ENCODE peak calls at places on chromosome 2, in ten cellular contexts. One of them, this sample, is unnamed.

GRCh38 chr2:107374261-107374660 is 452.4 kb upstream of the RGPD4 start:
- DNase-seq in PC-3: no peak
- DNase-seq in GM23248: no peak
- DNase-seq in K562: no peak
- DNase-seq in mammary epithelial cell: no peak
- DNase-seq in neuronal stem cell: no peak
- DNase-seq in GM23338: no peak
- DNase-seq in endothelial cell of umbilical vein: no peak
- DNase-seq in HepG2: no peak
- DNase-seq in neural progenitor cell: no peak
- DNase-seq in this sample: no peak

GRCh38 chr2:164522561-164522981 is 98.7 kb downstream of the GRB14 start:
- DNase-seq in GM23248: peak
- DNase-seq in K562: no peak
- DNase-seq in HepG2: no peak
- DNase-seq in endothelial cell of umbilical vein: no peak
- DNase-seq in mammary epithelial cell: no peak
- DNase-seq in neural progenitor cell: no peak
- DNase-seq in GM23338: no peak
- DNase-seq in neuronal stem cell: no peak
- DNase-seq in PC-3: peak
- DNase-seq in this sample: no peak

GRCh38 chr2:1645761-1646476 is 98.4 kb downstream of the PXDN start:
- DNase-seq in PC-3: no peak
- DNase-seq in endothelial cell of umbilical vein: no peak
- DNase-seq in mammary epithelial cell: no peak
- DNase-seq in GM23248: no peak
- DNase-seq in K562: no peak
- DNase-seq in GM23338: no peak
- DNase-seq in HepG2: no peak
- DNase-seq in neural progenitor cell: no peak
- DNase-seq in neuronal stem cell: no peak
- DNase-seq in this sample: no peak

GRCh38 chr2:238415893-238416292 is 10.8 kb upstream of the ASB1 start:
- DNase-seq in GM23248: no peak
- DNase-seq in endothelial cell of umbilical vein: no peak
- DNase-seq in neuronal stem cell: no peak
- DNase-seq in PC-3: no peak
- DNase-seq in neural progenitor cell: no peak
- DNase-seq in mammary epithelial cell: no peak
- DNase-seq in GM23338: no peak
- DNase-seq in K562: no peak
- DNase-seq in HepG2: no peak
- DNase-seq in this sample: no peak

GRCh38 chr2:96551605-96552283 is 15.2 kb downstream of the ARID5A start:
- DNase-seq in GM23248: no peak
- DNase-seq in PC-3: no peak
- DNase-seq in mammary epithelial cell: no peak
- DNase-seq in HepG2: no peak
- DNase-seq in neuronal stem cell: no peak
- DNase-seq in endothelial cell of umbilical vein: no peak
- DNase-seq in neural progenitor cell: no peak
- DNase-seq in K562: no peak
- DNase-seq in GM23338: no peak
- DNase-seq in this sample: no peak

GRCh38 chr2:178275600-178275999 is 81.3 kb downstream of the OSBPL6 start:
- DNase-seq in GM23338: no peak
- DNase-seq in neuronal stem cell: no peak
- DNase-seq in PC-3: no peak
- DNase-seq in GM23248: no peak
- DNase-seq in HepG2: no peak
- DNase-seq in mammary epithelial cell: no peak
- DNase-seq in K562: peak
- DNase-seq in neural progenitor cell: no peak
- DNase-seq in endothelial cell of umbilical vein: no peak
- DNase-seq in this sample: no peak

GRCh38 chr2:63643486-63643885 is 54.7 kb downstream of the MDH1 start:
- DNase-seq in GM23338: no peak
- DNase-seq in HepG2: no peak
- DNase-seq in PC-3: no peak
- DNase-seq in K562: no peak
- DNase-seq in neuronal stem cell: no peak
- DNase-seq in mammary epithelial cell: peak
- DNase-seq in GM23248: no peak
- DNase-seq in endothelial cell of umbilical vein: no peak
- DNase-seq in neural progenitor cell: no peak
- DNase-seq in this sample: no peak

GRCh38 chr2:7196871-7197270 is 279.7 kb downstream of the RNF144A start:
- DNase-seq in GM23248: no peak
- DNase-seq in neural progenitor cell: no peak
- DNase-seq in neuronal stem cell: no peak
- DNase-seq in endothelial cell of umbilical vein: no peak
- DNase-seq in PC-3: no peak
- DNase-seq in K562: no peak
- DNase-seq in mammary epithelial cell: no peak
- DNase-seq in HepG2: no peak
- DNase-seq in GM23338: no peak
- DNase-seq in this sample: no peak

GRCh38 chr2:179454443-179455218 is 190.0 kb upstream of the SESTD1 start:
- DNase-seq in neuronal stem cell: no peak
- DNase-seq in neural progenitor cell: no peak
- DNase-seq in K562: no peak
- DNase-seq in GM23248: peak
- DNase-seq in HepG2: peak
- DNase-seq in PC-3: peak
- DNase-seq in mammary epithelial cell: peak
- DNase-seq in endothelial cell of umbilical vein: peak
- DNase-seq in GM23338: no peak
- DNase-seq in this sample: no peak

GRCh38 chr2:47002480-47003381 is 87.1 kb upstream of the MCFD2 start:
- DNase-seq in endothelial cell of umbilical vein: no peak
- DNase-seq in GM23338: peak
- DNase-seq in mammary epithelial cell: no peak
- DNase-seq in neuronal stem cell: peak
- DNase-seq in GM23248: peak
- DNase-seq in PC-3: peak
- DNase-seq in neural progenitor cell: peak
- DNase-seq in HepG2: no peak
- DNase-seq in K562: no peak
- DNase-seq in this sample: no peak

GRCh38 chr2:65576861-65577601 is 144.6 kb upstream of the SPRED2 start:
- DNase-seq in neuronal stem cell: no peak
- DNase-seq in PC-3: peak
- DNase-seq in neural progenitor cell: no peak
- DNase-seq in K562: peak
- DNase-seq in GM23338: peak
- DNase-seq in mammary epithelial cell: peak
- DNase-seq in endothelial cell of umbilical vein: peak
- DNase-seq in HepG2: peak
- DNase-seq in GM23248: peak
- DNase-seq in this sample: no peak

GRCh38 chr2:150997702-150998480 is 263.8 kb downstream of the RBM43 start:
- DNase-seq in K562: no peak
- DNase-seq in endothelial cell of umbilical vein: peak
- DNase-seq in HepG2: no peak
- DNase-seq in GM23338: no peak
- DNase-seq in neural progenitor cell: no peak
- DNase-seq in neuronal stem cell: no peak
- DNase-seq in mammary epithelial cell: no peak
- DNase-seq in GM23248: peak
- DNase-seq in PC-3: no peak
- DNase-seq in this sample: no peak

GRCh38 chr2:84487298-84487996 is 28.4 kb upstream of the SUCLG1 start:
- DNase-seq in endothelial cell of umbilical vein: no peak
- DNase-seq in PC-3: no peak
- DNase-seq in GM23338: no peak
- DNase-seq in HepG2: peak
- DNase-seq in neuronal stem cell: no peak
- DNase-seq in mammary epithelial cell: no peak
- DNase-seq in GM23248: peak
- DNase-seq in neural progenitor cell: peak
- DNase-seq in K562: no peak
- DNase-seq in this sample: no peak

GRCh38 chr2:54671875-54672586 is 51.4 kb upstream of the EML6 start:
- DNase-seq in neuronal stem cell: no peak
- DNase-seq in endothelial cell of umbilical vein: no peak
- DNase-seq in mammary epithelial cell: no peak
- DNase-seq in HepG2: peak
- DNase-seq in neural progenitor cell: no peak
- DNase-seq in GM23248: peak
- DNase-seq in GM23338: no peak
- DNase-seq in K562: no peak
- DNase-seq in PC-3: no peak
- DNase-seq in this sample: no peak

GRCh38 chr2:180291552-180292421 is 284.7 kb upstream of the CWC22 start:
- DNase-seq in mammary epithelial cell: peak
- DNase-seq in PC-3: peak
- DNase-seq in K562: no peak
- DNase-seq in endothelial cell of umbilical vein: no peak
- DNase-seq in neural progenitor cell: no peak
- DNase-seq in GM23338: no peak
- DNase-seq in GM23248: peak
- DNase-seq in neuronal stem cell: no peak
- DNase-seq in HepG2: no peak
- DNase-seq in this sample: no peak

GRCh38 chr2:41109744-41110143 is 657.9 kb upstream of the SLC8A1 start:
- DNase-seq in PC-3: no peak
- DNase-seq in HepG2: no peak
- DNase-seq in K562: no peak
- DNase-seq in neural progenitor cell: no peak
- DNase-seq in neuronal stem cell: no peak
- DNase-seq in GM23338: no peak
- DNase-seq in GM23248: no peak
- DNase-seq in mammary epithelial cell: no peak
- DNase-seq in endothelial cell of umbilical vein: no peak
- DNase-seq in this sample: no peak

GRCh38 chr2:225010804-225011203 is 31.5 kb downstream of the DOCK10 start:
- DNase-seq in mammary epithelial cell: peak
- DNase-seq in neural progenitor cell: no peak
- DNase-seq in GM23338: no peak
- DNase-seq in endothelial cell of umbilical vein: peak
- DNase-seq in HepG2: no peak
- DNase-seq in PC-3: peak
- DNase-seq in neuronal stem cell: no peak
- DNase-seq in GM23248: peak
- DNase-seq in K562: no peak
- DNase-seq in this sample: no peak

GRCh38 chr2:69298261-69298660 is 88.8 kb downstream of the GFPT1 start:
- DNase-seq in neural progenitor cell: no peak
- DNase-seq in HepG2: peak
- DNase-seq in endothelial cell of umbilical vein: peak
- DNase-seq in K562: no peak
- DNase-seq in GM23248: peak
- DNase-seq in mammary epithelial cell: peak
- DNase-seq in GM23338: no peak
- DNase-seq in PC-3: peak
- DNase-seq in neuronal stem cell: no peak
- DNase-seq in this sample: no peak
- H2AFZ ChIP-seq in neural progenitor cell: no peak
- H2AFZ ChIP-seq in HepG2: no peak
- H2AFZ ChIP-seq in endothelial cell of umbilical vein: no peak
- H2AFZ ChIP-seq in K562: no peak
- H2AFZ ChIP-seq in GM23248: peak
- H2AFZ ChIP-seq in mammary epithelial cell: peak
- H2AFZ ChIP-seq in GM23338: no peak
- H2AFZ ChIP-seq in PC-3: peak
- H2AFZ ChIP-seq in neuronal stem cell: no peak
- H2AFZ ChIP-seq in this sample: no peak

DNA sequence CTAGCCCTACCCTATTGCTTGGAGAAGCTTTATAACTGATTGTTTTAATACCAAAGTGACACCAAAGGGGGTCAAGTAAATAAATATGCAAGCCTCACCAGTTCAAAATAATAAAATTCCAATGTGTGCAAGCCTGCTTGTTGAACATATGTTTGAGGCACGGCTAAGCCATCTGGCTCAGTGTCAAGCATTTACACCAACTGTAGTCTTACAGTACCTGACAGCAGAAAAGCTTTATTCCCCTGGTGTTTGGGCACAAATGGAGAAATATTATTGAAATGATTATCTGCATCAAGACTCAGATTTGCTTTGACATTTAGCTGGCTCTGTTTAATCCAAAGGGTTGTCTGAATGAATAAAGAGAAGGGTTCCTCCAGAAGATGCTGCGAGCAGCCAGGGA is 393.3 kb upstream of the GALNT5 start:
- DNase-seq in neural progenitor cell: no peak
- DNase-seq in neuronal stem cell: no peak
- DNase-seq in K562: no peak
- DNase-seq in PC-3: no peak
- DNase-seq in GM23248: no peak
- DNase-seq in HepG2: no peak
- DNase-seq in GM23338: no peak
- DNase-seq in endothelial cell of umbilical vein: no peak
- DNase-seq in mammary epithelial cell: no peak
- DNase-seq in this sample: no peak
- H2AFZ ChIP-seq in neural progenitor cell: peak
- H2AFZ ChIP-seq in neuronal stem cell: no peak
- H2AFZ ChIP-seq in K562: no peak
- H2AFZ ChIP-seq in PC-3: no peak
- H2AFZ ChIP-seq in GM23248: no peak
- H2AFZ ChIP-seq in HepG2: no peak
- H2AFZ ChIP-seq in GM23338: no peak
- H2AFZ ChIP-seq in endothelial cell of umbilical vein: no peak
- H2AFZ ChIP-seq in mammary epithelial cell: peak
- H2AFZ ChIP-seq in this sample: no peak

GRCh38 chr2:152556506-152556905 is 160.8 kb downstream of the PRPF40A start:
- DNase-seq in endothelial cell of umbilical vein: no peak
- DNase-seq in GM23248: no peak
- DNase-seq in K562: no peak
- DNase-seq in PC-3: no peak
- DNase-seq in neural progenitor cell: no peak
- DNase-seq in GM23338: no peak
- DNase-seq in HepG2: no peak
- DNase-seq in mammary epithelial cell: no peak
- DNase-seq in neuronal stem cell: no peak
- DNase-seq in this sample: no peak
- H2AFZ ChIP-seq in endothelial cell of umbilical vein: no peak
- H2AFZ ChIP-seq in GM23248: no peak
- H2AFZ ChIP-seq in K562: no peak
- H2AFZ ChIP-seq in PC-3: no peak
- H2AFZ ChIP-seq in neural progenitor cell: no peak
- H2AFZ ChIP-seq in GM23338: no peak
- H2AFZ ChIP-seq in HepG2: no peak
- H2AFZ ChIP-seq in mammary epithelial cell: no peak
- H2AFZ ChIP-seq in neuronal stem cell: no peak
- H2AFZ ChIP-seq in this sample: no peak

DNA sequence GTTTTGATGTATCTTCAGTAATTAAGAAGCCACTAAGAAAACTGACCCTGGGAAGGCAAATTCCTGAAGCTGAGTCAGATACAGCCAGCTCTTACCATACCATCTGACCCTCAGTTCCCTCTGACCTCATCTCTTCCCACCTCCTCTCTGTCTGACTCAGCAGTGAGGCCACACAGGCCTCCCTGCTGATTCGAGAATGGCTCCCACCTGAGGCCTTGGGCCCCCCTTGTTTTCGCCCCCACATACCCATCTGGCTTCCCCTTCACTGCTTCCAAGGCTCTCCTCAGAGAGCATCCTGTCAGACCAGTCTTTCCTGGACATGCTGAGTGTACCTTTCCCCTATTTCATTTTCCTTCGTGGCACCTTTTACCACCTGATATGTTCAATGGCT is 71.0 kb upstream of the CYP1B1 start:
- DNase-seq in GM23248: peak
- DNase-seq in neural progenitor cell: no peak
- DNase-seq in PC-3: peak
- DNase-seq in K562: peak
- DNase-seq in endothelial cell of umbilical vein: peak
- DNase-seq in HepG2: peak
- DNase-seq in mammary epithelial cell: peak
- DNase-seq in neuronal stem cell: no peak
- DNase-seq in GM23338: peak
- DNase-seq in this sample: no peak
- H2AFZ ChIP-seq in GM23248: peak
- H2AFZ ChIP-seq in neural progenitor cell: no peak
- H2AFZ ChIP-seq in PC-3: peak
- H2AFZ ChIP-seq in K562: peak
- H2AFZ ChIP-seq in endothelial cell of umbilical vein: peak
- H2AFZ ChIP-seq in HepG2: no peak
- H2AFZ ChIP-seq in mammary epithelial cell: peak
- H2AFZ ChIP-seq in neuronal stem cell: peak
- H2AFZ ChIP-seq in GM23338: peak
- H2AFZ ChIP-seq in this sample: no peak

This sample was measured in OCI-LY7.